ENCODE peak calls at places on chromosomes 3 and 15, in eight cellular contexts. J is AG09309, E is MM.1S, Z is endodermal cell, Y is astrocyte, V is ovary, H is kidney, F is fibroblast of villous mesenchyme. M is an unnamed sample.
A peak's percentile ranks its signal among the peaks of the same experiment; 100 is the strongest.

GRCh38 chr15:40955930-40956542 is 2.8 kb downstream of the CHAC1 start:
- DNase-seq in H (peak; percentile 41), Z (no peak), F (peak; percentile 47), V (peak; percentile 10), J (no peak), Y (no peak), E (no peak), M (no peak)

GRCh38 chr3:122576174-122576940 is 1.1 kb upstream of the PARP15 start:
- DNase-seq in J (no peak), H (no peak), E (no peak), V (no peak), Z (no peak), F (no peak), Y (no peak), M (no peak)

GRCh38 chr3:177197934-177198484 is 727 bp upstream of the TBL1XR1 start:
- DNase-seq in E (no peak), Y (no peak), H (no peak), J (no peak), V (no peak), F (no peak), Z (no peak), M (no peak)

GRCh38 chr3:25338158-25338725 is 89.8 kb upstream of the RARB start:
- DNase-seq in F (peak; percentile 31), H (no peak), E (no peak), Y (no peak), J (no peak), V (no peak), Z (no peak), M (no peak)

GRCh38 chr3:65265511-65265910 is 577.7 kb upstream of the ADAMTS9 start:
- DNase-seq in Y (peak; percentile 10), H (no peak), Z (no peak), E (no peak), V (no peak), F (no peak), J (no peak), M (no peak)

GRCh38 chr15:75167588-75168076 is 34.0 kb upstream of the C15orf39 start:
- DNase-seq in Y (peak; percentile 73), V (no peak), H (no peak), F (peak; percentile 94), J (no peak), Z (no peak), E (no peak), M (no peak)

GRCh38 chr3:195823998-195824397 is 12.3 kb upstream of the MUC4 start:
- DNase-seq in H (peak; percentile 69), Y (peak; percentile 35), E (no peak), J (no peak), F (no peak), V (no peak), Z (no peak), M (no peak)

GRCh38 chr15:63945838-63946298 is 100.4 kb downstream of the DAPK2 start:
- DNase-seq in J (no peak), E (no peak), Y (no peak), F (no peak), V (no peak), Z (peak; percentile 62), H (no peak), M (no peak)

GRCh38 chr3:162586591-162586990 is 1090.0 kb downstream of the OTOL1 start:
- DNase-seq in Y (no peak), Z (no peak), J (no peak), F (peak; percentile 85), H (no peak), V (no peak), E (no peak), M (no peak)

GRCh38 chr15:73258271-73259108 is 110.3 kb downstream of the HCN4 start:
- DNase-seq in V (no peak), E (no peak), F (no peak), H (no peak), Y (no peak), Z (no peak), J (no peak), M (no peak)

GRCh38 chr3:167671878-167672427 is 18.2 kb upstream of the WDR49 start:
- DNase-seq in V (no peak), Z (no peak), F (no peak), J (no peak), H (no peak), E (no peak), Y (no peak), M (no peak)

GRCh38 chr3:112631257-112631656 is 9.7 kb downstream of the CCDC80 start:
- DNase-seq in J (no peak), Y (no peak), F (no peak), E (no peak), V (no peak), H (no peak), Z (no peak), M (no peak)

GRCh38 chr3:112633757-112634156 is 7.2 kb downstream of the CCDC80 start:
- DNase-seq in Y (no peak), Z (no peak), H (no peak), E (no peak), J (no peak), F (peak; percentile 46), V (no peak), M (no peak)

GRCh38 chr3:112632596-112632995 is 8.3 kb downstream of the CCDC80 start:
- DNase-seq in E (no peak), Y (no peak), F (no peak), H (no peak), V (no peak), J (no peak), Z (no peak), M (no peak)

GRCh38 chr3:112634786-112635541 is 6.0 kb downstream of the CCDC80 start:
- DNase-seq in V (no peak), H (no peak), Z (no peak), F (peak; percentile 33), J (no peak), Y (no peak), E (peak; percentile 49), M (no peak)

DNA sequence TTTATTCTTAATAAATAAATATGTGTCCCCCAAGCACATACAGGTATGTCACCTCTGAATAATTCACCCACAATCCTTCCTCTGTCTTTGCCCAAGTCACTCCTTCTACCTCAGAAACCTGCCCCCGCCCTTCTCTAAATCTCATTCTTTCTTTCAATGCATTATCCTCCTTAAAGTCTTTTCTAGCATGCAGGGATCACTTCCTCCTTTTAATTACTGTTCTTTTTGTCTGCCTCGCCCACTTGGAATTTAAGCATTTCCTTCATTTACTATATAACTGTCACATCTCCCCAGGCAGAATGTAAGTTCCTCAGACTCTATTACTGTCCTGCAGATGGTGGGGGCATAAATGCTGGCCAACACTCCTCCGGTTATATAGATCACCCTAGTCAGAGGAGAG is 7.8 kb downstream of the CCDC80 start:
- DNase-seq in J (no peak), Z (no peak), H (no peak), V (no peak), E (no peak), F (no peak), Y (no peak), M (no peak)
- H3K4me3 ChIP-seq in J (peak overlapping the region; percentile 16), Z (no peak overlapping the region), H (no peak overlapping the region), V (no peak overlapping the region), E (no peak overlapping the region), F (peak overlapping the region; percentile 4), Y (no peak overlapping the region), M (no peak overlapping the region)

DNA sequence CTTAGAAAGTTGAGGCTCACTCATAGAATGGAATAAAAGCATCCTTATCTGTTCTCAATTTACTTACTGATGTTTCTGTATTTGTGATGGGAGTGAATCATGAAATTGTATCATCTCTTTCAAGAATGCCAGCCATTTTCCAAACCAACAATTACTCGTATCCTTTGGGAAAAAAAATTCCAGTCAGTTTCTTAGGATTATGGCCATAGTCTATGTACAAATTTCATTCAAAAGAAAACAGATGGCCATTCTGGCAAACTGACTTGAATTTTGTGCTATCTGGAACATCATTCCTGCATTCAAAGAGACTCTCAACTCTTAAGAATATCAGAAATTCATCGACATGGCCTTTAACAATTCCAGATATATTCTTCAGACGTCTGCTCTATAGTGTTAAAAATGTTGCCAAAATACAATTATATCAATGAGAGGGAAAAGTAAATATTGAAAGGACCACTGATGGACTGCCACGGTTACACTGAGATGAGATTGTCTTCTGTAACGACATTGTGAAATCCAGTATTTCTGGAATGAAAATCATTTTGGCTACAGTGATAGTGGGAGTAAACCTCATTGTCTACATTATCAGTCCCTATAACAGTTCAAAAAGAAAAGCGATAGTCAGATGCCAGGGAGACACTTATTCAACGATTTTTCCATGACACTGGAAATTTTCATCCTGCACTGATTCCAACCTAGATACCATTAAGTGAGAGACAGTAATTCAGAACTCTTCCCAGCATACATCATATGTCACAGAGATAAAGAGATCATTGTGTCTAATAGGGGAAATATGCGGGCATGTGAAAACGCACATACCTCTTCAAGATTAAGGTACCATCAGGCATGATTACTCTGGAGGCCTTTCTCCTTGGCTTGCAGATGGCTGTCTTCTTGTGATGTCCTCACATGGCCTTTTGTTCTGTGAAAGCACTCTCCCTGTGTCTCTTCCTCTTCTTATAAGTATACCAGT is 953.8 kb upstream of the ALCAM start:
- DNase-seq in H (no peak), E (no peak), J (no peak), Y (no peak), F (no peak), Z (no peak), V (no peak), M (no peak)
- H3K4me3 ChIP-seq in H (no peak overlapping the region), E (no peak overlapping the region), J (no peak overlapping the region), Y (no peak overlapping the region), F (no peak overlapping the region), Z (no peak overlapping the region), V (no peak overlapping the region), M (no peak overlapping the region)

DNA sequence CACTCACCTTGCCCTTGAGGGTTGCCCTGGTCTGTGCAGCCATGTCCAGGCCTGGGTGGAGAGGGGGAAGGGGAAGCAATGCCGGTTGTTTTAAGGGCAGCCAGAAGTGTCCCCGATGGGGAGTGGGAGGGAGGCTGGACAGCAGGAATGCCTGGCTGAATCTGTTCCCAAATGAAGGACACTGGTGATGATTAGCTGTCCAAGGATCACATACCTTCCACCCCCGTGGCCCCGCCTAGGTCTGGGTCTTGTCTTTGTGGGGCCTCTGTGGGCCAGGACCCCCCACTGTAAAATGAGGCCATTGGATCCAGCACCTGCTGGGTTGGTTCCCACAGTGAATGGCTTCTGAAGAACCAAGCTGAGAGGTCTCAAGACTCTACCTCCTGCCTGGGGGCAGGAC is 71.4 kb downstream of the FBLN2 start:
- DNase-seq in H (no peak), E (no peak), J (no peak), Z (no peak), Y (no peak), V (no peak), F (no peak), M (no peak)
- H3K4me3 ChIP-seq in H (no peak overlapping the region), E (no peak overlapping the region), J (no peak overlapping the region), Z (no peak overlapping the region), Y (no peak overlapping the region), V (no peak overlapping the region), F (no peak overlapping the region), M (no peak overlapping the region)

GRCh38 chr3:133925960-133926735 is 30.5 kb upstream of the RAB6B start:
- DNase-seq in J (no peak), V (no peak), F (no peak), E (no peak), H (no peak), Z (peak; percentile 43), Y (no peak), M (no peak)

GRCh38 chr3:133926736-133927542 is 31.3 kb upstream of the RAB6B start:
- DNase-seq in Y (no peak), H (no peak), E (no peak), F (no peak), Z (peak; percentile 87), V (no peak), J (no peak), M (no peak)

GRCh38 chr3:133928903-133929607 is 33.4 kb upstream of the RAB6B start:
- DNase-seq in Y (no peak), Z (peak; percentile 31), F (no peak), V (no peak), E (no peak), J (no peak), H (no peak), M (no peak)

GRCh38 chr3:133928136-133928893 is 32.6 kb upstream of the RAB6B start:
- DNase-seq in J (no peak), V (no peak), H (no peak), E (no peak), Y (no peak), F (no peak), Z (peak; percentile 41), M (no peak)

GRCh38 chr3:133927543-133928066 is 31.9 kb upstream of the RAB6B start:
- DNase-seq in E (peak; percentile 18), Y (no peak), Z (peak; percentile 85), F (peak; percentile 32), V (peak; percentile 77), J (no peak), H (peak; percentile 85), M (no peak)
- H3K4me3 ChIP-seq in E (peak overlapping the region; percentile 31), Y (peak overlapping the region; percentile 62), Z (peak overlapping the region; percentile 75), F (peak overlapping the region; percentile 52), V (peak overlapping the region; percentile 47), J (peak overlapping the region; percentile 35), H (no peak overlapping the region), M (no peak overlapping the region)